ENCODE peak calls at places on chromosomes 16 and 17, in seven cellular contexts. One of them, this sample, is unnamed.

GRCh38 chr17:32697728-32698625 is 178.9 kb downstream of the MYO1D start:
- DNase-seq in lung: no peak
- DNase-seq in WTC11: no peak
- DNase-seq in omental fat pad: no peak
- DNase-seq in CD8-positive, alpha-beta T cell: no peak
- DNase-seq in hepatocyte: no peak
- DNase-seq in cardiac fibroblast: no peak
- DNase-seq in this sample: no peak

GRCh38 chr17:40541060-40541872 is 24.0 kb downstream of the CCR7 start:
- DNase-seq in hepatocyte: peak; percentile 46
- DNase-seq in lung: no peak
- DNase-seq in CD8-positive, alpha-beta T cell: peak; percentile 82
- DNase-seq in WTC11: no peak
- DNase-seq in omental fat pad: no peak
- DNase-seq in cardiac fibroblast: no peak
- DNase-seq in this sample: no peak

GRCh38 chr16:65938083-65938482 is 428.4 kb upstream of the CDH5 start:
- DNase-seq in hepatocyte: no peak
- DNase-seq in WTC11: no peak
- DNase-seq in CD8-positive, alpha-beta T cell: no peak
- DNase-seq in lung: no peak
- DNase-seq in cardiac fibroblast: no peak
- DNase-seq in omental fat pad: no peak
- DNase-seq in this sample: no peak

GRCh38 chr16:89960966-89961365 is 12.4 kb downstream of the DEF8 start:
- DNase-seq in hepatocyte: no peak
- DNase-seq in CD8-positive, alpha-beta T cell: no peak
- DNase-seq in lung: no peak
- DNase-seq in cardiac fibroblast: no peak
- DNase-seq in WTC11: no peak
- DNase-seq in omental fat pad: no peak
- DNase-seq in this sample: no peak

GRCh38 chr17:57918017-57918895 is 37.0 kb downstream of the CUEDC1 start:
- DNase-seq in CD8-positive, alpha-beta T cell: no peak
- DNase-seq in omental fat pad: no peak
- DNase-seq in WTC11: no peak
- DNase-seq in hepatocyte: no peak
- DNase-seq in cardiac fibroblast: peak; percentile 70
- DNase-seq in lung: no peak
- DNase-seq in this sample: no peak

GRCh38 chr16:27355610-27356009 is 41.8 kb downstream of the IL4R start:
- DNase-seq in omental fat pad: no peak
- DNase-seq in hepatocyte: no peak
- DNase-seq in lung: peak; percentile 59
- DNase-seq in CD8-positive, alpha-beta T cell: no peak
- DNase-seq in WTC11: peak; percentile 80
- DNase-seq in cardiac fibroblast: peak; percentile 71
- DNase-seq in this sample: no peak

GRCh38 chr16:11004351-11004750 is 60.0 kb downstream of the CLEC16A start:
- DNase-seq in lung: no peak
- DNase-seq in omental fat pad: no peak
- DNase-seq in hepatocyte: no peak
- DNase-seq in cardiac fibroblast: peak; percentile 35
- DNase-seq in WTC11: no peak
- DNase-seq in CD8-positive, alpha-beta T cell: no peak
- DNase-seq in this sample: no peak

GRCh38 chr16:78396046-78396445 is 296.6 kb downstream of the WWOX start:
- DNase-seq in lung: no peak
- DNase-seq in cardiac fibroblast: no peak
- DNase-seq in hepatocyte: no peak
- DNase-seq in WTC11: no peak
- DNase-seq in CD8-positive, alpha-beta T cell: no peak
- DNase-seq in omental fat pad: no peak
- DNase-seq in this sample: no peak

DNA sequence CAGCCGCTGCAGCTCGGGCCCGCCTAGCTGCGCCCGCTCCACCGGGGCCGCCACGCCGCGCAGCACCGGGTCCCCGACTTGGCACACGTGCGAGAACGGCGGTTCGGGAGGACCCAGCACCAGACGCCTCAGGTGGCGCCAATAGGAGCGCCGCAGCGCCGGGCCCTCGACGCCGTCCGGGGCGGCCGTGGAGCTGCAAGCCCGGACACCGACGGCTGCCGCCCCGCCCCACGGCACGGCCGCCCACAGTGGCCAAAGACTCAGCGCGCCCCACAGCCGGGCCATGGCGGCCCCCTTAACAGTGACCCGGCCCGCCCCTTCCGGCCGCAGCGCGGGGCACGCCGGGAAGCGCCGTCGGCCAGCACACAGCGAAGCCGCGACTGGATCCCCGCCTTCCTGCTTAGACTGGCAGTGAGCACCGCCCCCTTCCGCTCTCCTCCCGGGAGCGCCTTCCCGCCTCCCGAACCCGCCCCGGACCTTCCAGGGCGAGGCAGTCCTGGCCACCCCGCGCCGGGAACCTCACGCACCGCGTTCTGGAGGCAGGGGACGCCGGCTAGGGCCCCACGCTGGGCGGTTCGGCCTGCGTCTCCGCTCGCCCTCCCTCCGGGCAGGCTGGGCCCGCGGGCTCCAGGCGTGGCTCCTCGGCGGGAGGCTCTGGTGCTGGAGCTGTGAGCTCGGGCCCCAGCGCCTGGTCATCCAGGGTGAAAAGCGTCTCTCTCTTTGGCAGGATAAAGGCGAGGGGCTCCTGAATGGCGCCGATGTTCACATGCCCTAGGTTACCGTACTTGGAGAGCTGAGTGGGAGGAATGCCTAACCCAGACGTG is at the start of gene PDF:
- DNase-seq in CD8-positive, alpha-beta T cell: peak; percentile 89
- DNase-seq in lung: peak; percentile 94
- DNase-seq in WTC11: peak; percentile 95
- DNase-seq in cardiac fibroblast: peak; percentile 92
- DNase-seq in hepatocyte: peak; percentile 98
- DNase-seq in omental fat pad: peak; percentile 55
- DNase-seq in this sample: peak; percentile 92
- TF ChIP-seq CTCF in CD8-positive, alpha-beta T cell: no peak
- TF ChIP-seq CTCF in lung: no peak
- TF ChIP-seq CTCF in WTC11: no peak
- TF ChIP-seq CTCF in cardiac fibroblast: no peak
- TF ChIP-seq CTCF in hepatocyte: no peak
- TF ChIP-seq CTCF in omental fat pad: no peak
- TF ChIP-seq CTCF in this sample: no peak

GRCh38 chr16:5001571-5001970 is 32.2 kb downstream of the NAGPA start:
- DNase-seq in omental fat pad: no peak
- DNase-seq in hepatocyte: no peak
- DNase-seq in cardiac fibroblast: no peak
- DNase-seq in WTC11: no peak
- DNase-seq in CD8-positive, alpha-beta T cell: no peak
- DNase-seq in lung: no peak
- DNase-seq in this sample: no peak

GRCh38 chr16:5003211-5003610 is 30.5 kb downstream of the NAGPA start:
- DNase-seq in hepatocyte: no peak
- DNase-seq in cardiac fibroblast: no peak
- DNase-seq in omental fat pad: no peak
- DNase-seq in CD8-positive, alpha-beta T cell: no peak
- DNase-seq in WTC11: no peak
- DNase-seq in lung: no peak
- DNase-seq in this sample: no peak

GRCh38 chr16:5001986-5002385 is 31.7 kb downstream of the NAGPA start:
- DNase-seq in cardiac fibroblast: no peak
- DNase-seq in hepatocyte: no peak
- DNase-seq in CD8-positive, alpha-beta T cell: no peak
- DNase-seq in lung: no peak
- DNase-seq in omental fat pad: no peak
- DNase-seq in WTC11: no peak
- DNase-seq in this sample: no peak

GRCh38 chr16:5003828-5004227 is 29.9 kb downstream of the NAGPA start:
- DNase-seq in WTC11: no peak
- DNase-seq in omental fat pad: no peak
- DNase-seq in CD8-positive, alpha-beta T cell: no peak
- DNase-seq in cardiac fibroblast: no peak
- DNase-seq in lung: no peak
- DNase-seq in hepatocyte: no peak
- DNase-seq in this sample: no peak

DNA sequence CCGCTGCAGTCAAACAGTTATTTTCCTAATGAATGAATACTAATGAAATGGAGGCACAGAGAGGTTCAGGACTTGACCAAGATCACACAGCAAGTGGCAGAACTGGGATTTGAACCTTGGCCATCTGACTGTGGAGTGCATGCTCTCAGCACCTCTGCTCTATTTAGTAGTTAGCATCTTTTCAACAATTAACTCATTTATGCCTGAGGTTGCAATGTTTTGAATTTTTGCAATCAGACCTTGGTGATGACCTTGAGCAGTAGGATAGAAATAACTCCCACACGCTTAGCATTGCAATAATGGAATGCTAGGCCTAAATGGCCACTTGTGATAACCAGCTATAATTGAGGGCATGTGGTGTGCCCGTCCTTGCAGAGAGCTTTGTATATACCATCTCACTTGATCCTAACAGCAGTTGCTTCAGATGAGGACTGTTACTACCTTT is 31.0 kb downstream of the NAGPA start:
- DNase-seq in hepatocyte: no peak
- DNase-seq in WTC11: no peak
- DNase-seq in cardiac fibroblast: no peak
- DNase-seq in CD8-positive, alpha-beta T cell: no peak
- DNase-seq in omental fat pad: no peak
- DNase-seq in lung: no peak
- DNase-seq in this sample: no peak
- TF ChIP-seq CTCF in hepatocyte: no peak
- TF ChIP-seq CTCF in WTC11: no peak
- TF ChIP-seq CTCF in cardiac fibroblast: no peak
- TF ChIP-seq CTCF in CD8-positive, alpha-beta T cell: no peak
- TF ChIP-seq CTCF in omental fat pad: no peak
- TF ChIP-seq CTCF in lung: no peak
- TF ChIP-seq CTCF in this sample: no peak

DNA sequence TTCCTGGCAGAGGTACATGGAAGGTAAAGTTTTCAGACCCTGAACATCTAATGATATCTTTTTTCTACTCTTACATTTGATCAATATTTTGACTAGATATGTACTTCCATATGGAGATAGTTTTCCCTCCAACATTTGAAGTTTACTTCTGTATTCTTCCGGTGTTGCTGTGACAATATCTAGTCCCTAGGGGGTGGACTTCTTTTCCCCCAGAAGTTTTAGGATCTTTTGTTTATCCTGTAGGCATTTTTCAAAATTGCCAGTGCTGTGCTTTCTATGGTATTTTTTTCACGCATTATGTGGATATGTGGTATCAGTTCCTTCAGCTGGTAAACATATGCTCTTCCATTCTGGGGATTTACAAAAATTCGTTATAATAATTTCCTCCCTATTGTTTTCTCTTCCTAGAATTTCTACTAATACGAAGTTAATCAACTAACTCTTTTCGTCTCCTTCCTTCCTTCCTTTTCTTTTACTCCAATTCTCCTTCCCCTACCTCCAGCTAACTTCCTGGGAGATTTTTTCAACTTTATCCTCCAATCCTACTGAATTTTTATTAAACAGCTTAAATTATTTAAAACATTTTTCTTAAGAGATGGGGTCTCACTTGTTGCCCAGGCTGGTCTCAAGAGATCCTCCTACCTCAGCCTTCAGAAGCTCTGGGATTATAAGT is 26.1 kb upstream of the ZNHIT3 start:
- DNase-seq in hepatocyte: no peak
- DNase-seq in omental fat pad: no peak
- DNase-seq in WTC11: no peak
- DNase-seq in cardiac fibroblast: no peak
- DNase-seq in lung: no peak
- DNase-seq in CD8-positive, alpha-beta T cell: no peak
- DNase-seq in this sample: no peak
- TF ChIP-seq CTCF in hepatocyte: no peak
- TF ChIP-seq CTCF in omental fat pad: no peak
- TF ChIP-seq CTCF in WTC11: no peak
- TF ChIP-seq CTCF in cardiac fibroblast: no peak
- TF ChIP-seq CTCF in lung: no peak
- TF ChIP-seq CTCF in CD8-positive, alpha-beta T cell: no peak
- TF ChIP-seq CTCF in this sample: no peak

GRCh38 chr17:50393700-50394099 is 3.6 kb downstream of the LRRC59 start:
- DNase-seq in WTC11: no peak
- DNase-seq in hepatocyte: no peak
- DNase-seq in lung: no peak
- DNase-seq in omental fat pad: no peak
- DNase-seq in cardiac fibroblast: no peak
- DNase-seq in CD8-positive, alpha-beta T cell: no peak
- DNase-seq in this sample: no peak
- TF ChIP-seq CTCF in WTC11: no peak
- TF ChIP-seq CTCF in hepatocyte: no peak
- TF ChIP-seq CTCF in lung: no peak
- TF ChIP-seq CTCF in omental fat pad: no peak
- TF ChIP-seq CTCF in cardiac fibroblast: no peak
- TF ChIP-seq CTCF in CD8-positive, alpha-beta T cell: no peak
- TF ChIP-seq CTCF in this sample: no peak